ENCODE peak calls at places on chromosome 15, in five cellular contexts. A is A673; J is CD8-positive, alpha-beta T cell; T is heart left ventricle; G is T-cell. L is an unnamed sample.

GRCh38 chr15:74240002-74240568 is 4.0 kb downstream of the CCDC33 start:
- DNase-seq in T (peak; percentile 91), G (no peak), A (peak; percentile 97), J (no peak), L (peak; percentile 86)

GRCh38 chr15:73630030-73630429 is 3.2 kb downstream of the NPTN start:
- DNase-seq in A (peak; percentile 59), G (no peak), J (no peak), T (no peak), L (no peak)

GRCh38 chr15:25695875-25696760 is 167.0 kb downstream of the ATP10A start:
- DNase-seq in G (no peak), J (no peak), A (no peak), T (no peak), L (no peak)

GRCh38 chr15:71784719-71785118 is 25.6 kb upstream of the NR2E3 start:
- DNase-seq in G (no peak), T (no peak), J (no peak), A (peak; percentile 28), L (no peak)

GRCh38 chr15:61008915-61009314 is 220.2 kb downstream of the RORA start:
- DNase-seq in T (no peak), J (no peak), A (no peak), G (no peak), L (no peak)

GRCh38 chr15:88401972-88402656 is 65.1 kb downstream of the MRPL46 start:
- DNase-seq in J (no peak), A (peak; percentile 26), T (peak; percentile 57), G (peak; percentile 9), L (no peak)

GRCh38 chr15:92087211-92087610 is 233.7 kb downstream of the SLCO3A1 start:
- DNase-seq in J (no peak), G (no peak), T (no peak), A (no peak), L (no peak)

GRCh38 chr15:82533801-82534200 is 6.5 kb downstream of the RPS17 start:
- DNase-seq in G (no peak), T (no peak), A (no peak), J (no peak), L (no peak)

GRCh38 chr15:40320931-40321371 is 2.5 kb upstream of the INAFM2 start:
- DNase-seq in T (peak; percentile 55), J (peak; percentile 58), G (peak; percentile 47), A (peak; percentile 94), L (no peak)

GRCh38 chr15:66007663-66008262 is 138.5 kb downstream of the RAB11A start:
- DNase-seq in A (no peak), J (no peak), T (no peak), G (no peak), L (no peak)

GRCh38 chr15:51727141-51727897 is 10.1 kb downstream of the LYSMD2 start:
- DNase-seq in G (no peak), J (peak; percentile 22), T (no peak), A (no peak), L (no peak)

GRCh38 chr15:29172742-29173725 is 96.6 kb downstream of the NSMCE3 start:
- DNase-seq in A (no peak), J (no peak), G (no peak), T (no peak), L (no peak)

GRCh38 chr15:73796266-73796939 is 43.3 kb upstream of the INSYN1 start:
- DNase-seq in J (no peak), T (peak; percentile 68), G (no peak), A (no peak), L (no peak)

GRCh38 chr15:89457086-89457485 is 39.3 kb downstream of the RHCG start:
- DNase-seq in T (no peak), G (no peak), A (peak; percentile 56), J (no peak), L (no peak)

GRCh38 chr15:38002883-38003477 is 68.5 kb downstream of the TMCO5A start:
- DNase-seq in G (no peak), A (peak; percentile 80), J (no peak), T (peak; percentile 50), L (peak; percentile 74)

L was measured in lower lobe of right lung.